ENCODE peak calls at places on chromosomes 3 and 15, in four cellular contexts. Y, I, Q and L are unnamed samples.

GRCh38 chr3:38587548-38588131 is 61.8 kb downstream of the SCN5A start:
- DNase-seq in I (no peak), Y (no peak), Q (peak; percentile 6), L (no peak)

GRCh38 chr15:95600367-95600766 is 730.1 kb upstream of the NR2F2 start:
- DNase-seq in I (no peak), Q (no peak), Y (no peak), L (no peak)

GRCh38 chr3:37198547-37198946 is 24.2 kb upstream of the LRRFIP2 start:
- DNase-seq in Q (no peak), I (no peak), Y (no peak), L (no peak)

GRCh38 chr3:112377418-112378071 is 44.6 kb downstream of the CD200 start:
- DNase-seq in Q (no peak), I (no peak), Y (no peak), L (no peak)

GRCh38 chr15:73922186-73923151 is 3.8 kb upstream of the LOXL1 start:
- DNase-seq in I (no peak), Y (peak; percentile 69), Q (no peak), L (no peak)

GRCh38 chr3:159839561-159840379 is 148.9 kb upstream of the IL12A start:
- DNase-seq in I (no peak), Y (peak; percentile 82), Q (no peak), L (peak; percentile 88)

GRCh38 chr3:32412887-32413286 is 21.2 kb downstream of the CMTM7 start:
- DNase-seq in Q (no peak), Y (no peak), I (no peak), L (no peak)

GRCh38 chr3:160796813-160797164 is 40.8 kb downstream of the PPM1L start:
- DNase-seq in Y (no peak), Q (no peak), I (no peak), L (no peak)

GRCh38 chr15:85580914-85581313 is 200.5 kb downstream of the AKAP13 start:
- DNase-seq in I (no peak), Q (no peak), Y (no peak), L (no peak)

GRCh38 chr3:117454928-117455327 is 745.3 kb downstream of the TUSC7 start:
- DNase-seq in Y (no peak), Q (no peak), I (no peak), L (no peak)

GRCh38 chr3:117455782-117456181 is 746.2 kb downstream of the TUSC7 start:
- DNase-seq in Y (no peak), I (no peak), Q (no peak), L (no peak)

DNA sequence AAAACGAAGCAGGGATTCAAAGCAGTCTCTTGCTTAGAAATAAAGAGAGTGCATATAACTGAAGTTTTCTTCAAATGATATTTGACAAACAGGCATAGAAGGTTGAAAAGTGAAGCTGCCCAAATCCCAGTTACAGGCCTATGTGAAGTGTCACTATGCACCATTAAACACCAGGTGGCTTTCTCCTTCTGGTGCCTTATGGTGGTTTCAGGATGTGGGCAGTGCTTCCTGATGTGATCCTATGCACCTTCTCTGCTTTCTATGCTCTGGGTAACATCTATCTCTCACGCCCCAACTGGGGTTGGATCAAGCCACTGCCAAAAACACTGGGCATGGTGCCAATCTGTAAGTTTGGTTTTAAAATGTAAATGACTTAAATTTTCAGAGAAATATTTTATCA is 744.7 kb downstream of the TUSC7 start:
- DNase-seq in Y (no peak), Q (no peak), I (no peak), L (no peak)
- TF ChIP-seq CTCF in Y (no peak), Q (no peak), I (no peak), L (no peak)

GRCh38 chr3:46609074-46609735 is 3.1 kb upstream of the FAM240A start:
- DNase-seq in Y (no peak), Q (no peak), I (no peak), L (no peak)

GRCh38 chr3:46604127-46604526 is 8.2 kb upstream of the FAM240A start:
- DNase-seq in Y (no peak), I (no peak), Q (no peak), L (no peak)

GRCh38 chr3:46603461-46604062 is 8.8 kb upstream of the FAM240A start:
- DNase-seq in Q (no peak), Y (no peak), I (no peak), L (no peak)

GRCh38 chr3:46609944-46610722 is 2.2 kb upstream of the FAM240A start:
- DNase-seq in I (no peak), Q (no peak), Y (no peak), L (no peak)

GRCh38 chr3:46607603-46608028 is 4.7 kb upstream of the FAM240A start:
- DNase-seq in Y (no peak), Q (no peak), I (no peak), L (no peak)
- TF ChIP-seq CTCF in Y (peak; percentile 16), Q (no peak), I (no peak), L (peak; percentile 18)

GRCh38 chr15:65839354-65839901 is 29.9 kb upstream of the RAB11A start:
- DNase-seq in Q (no peak), Y (no peak), I (no peak), L (no peak)

GRCh38 chr15:65834603-65835282 is 34.5 kb upstream of the RAB11A start:
- DNase-seq in I (no peak), Q (no peak), Y (no peak), L (no peak)

GRCh38 chr15:65837301-65838283 is 31.7 kb upstream of the RAB11A start:
- DNase-seq in Q (no peak), Y (peak; percentile 12), I (no peak), L (no peak)

GRCh38 chr15:65835452-65835851 is 33.8 kb upstream of the RAB11A start:
- DNase-seq in Q (no peak), Y (no peak), I (no peak), L (no peak)

GRCh38 chr15:65836665-65837064 is 32.6 kb upstream of the RAB11A start:
- DNase-seq in I (no peak), Y (no peak), Q (no peak), L (no peak)
- TF ChIP-seq CTCF in I (peak; percentile 53), Y (no peak), Q (no peak), L (no peak)

GRCh38 chr3:9779721-9780450 is 10.1 kb upstream of the CAMK1 start:
- DNase-seq in I (no peak), Q (peak; percentile 30), Y (no peak), L (no peak)
- TF ChIP-seq CTCF in I (no peak), Q (no peak), Y (no peak), L (no peak)

GRCh38 chr15:70781236-70781635 is 17.9 kb upstream of the UACA start:
- DNase-seq in Y (no peak), Q (no peak), I (no peak), L (no peak)
- TF ChIP-seq CTCF in Y (no peak), Q (no peak), I (no peak), L (no peak)

GRCh38 chr3:43161684-43162512 is 56.0 kb upstream of the POMGNT2 start:
- DNase-seq in Y (peak; percentile 37), I (peak; percentile 54), Q (no peak), L (no peak)
- TF ChIP-seq CTCF in Y (peak; percentile 47), I (peak; percentile 76), Q (no peak), L (peak; percentile 15)

GRCh38 chr3:179624471-179624870 is 19.9 kb downstream of the NDUFB5 start:
- DNase-seq in Y (no peak), I (peak; percentile 53), Q (no peak), L (no peak)
- TF ChIP-seq CTCF in Y (no peak), I (no peak), Q (no peak), L (no peak)